ENCODE peak calls at places on chromosome 10, in six cellular contexts. Y is Peyer's patch; F is CD4-positive, alpha-beta T cell; W is cardiac fibroblast; O is WTC11; T is RWPE1. E is an unnamed sample.

GRCh38 chr10:109978481-109978880 is 29.3 kb upstream of the ADD3 start:
- DNase-seq in Y (peak), F (peak), W (peak), O (peak), T (peak), E (no peak)

GRCh38 chr10:69439813-69440506 is 11.3 kb upstream of the TSPAN15 start:
- DNase-seq in Y (no peak), F (no peak), W (peak), O (no peak), T (peak), E (no peak)

GRCh38 chr10:93859049-93859655 is 34.6 kb upstream of the SLC35G1 start:
- DNase-seq in Y (no peak), F (no peak), W (peak), O (no peak), T (peak), E (no peak)

GRCh38 chr10:3542185-3542611 is 242.8 kb downstream of the KLF6 start:
- DNase-seq in Y (no peak), F (no peak), W (peak), O (no peak), T (peak), E (no peak)

GRCh38 chr10:1939016-1939415 is 201.7 kb upstream of the ADARB2 start:
- DNase-seq in Y (no peak), F (peak), W (no peak), O (no peak), T (no peak), E (peak)

GRCh38 chr10:5550621-5551530 is 26.1 kb downstream of the CALML3 start:
- DNase-seq in Y (no peak), F (no peak), W (no peak), O (peak), T (no peak), E (no peak)

GRCh38 chr10:31098091-31098490 is 66.4 kb upstream of the ZNF438 start:
- DNase-seq in Y (no peak), F (no peak), W (peak), O (no peak), T (no peak), E (no peak)

GRCh38 chr10:988667-989545 is 672 bp downstream of the GTPBP4 start:
- DNase-seq in Y (peak), F (no peak), W (peak), O (no peak), T (no peak), E (no peak)

GRCh38 chr10:100998183-100998990 is 1.2 kb upstream of the LZTS2 start:
- DNase-seq in Y (peak), F (no peak), W (peak), O (peak), T (peak), E (peak)

GRCh38 chr10:75653761-75654160 is 222.3 kb downstream of the LRMDA start:
- DNase-seq in Y (no peak), F (no peak), W (no peak), O (no peak), T (no peak), E (no peak)

GRCh38 chr10:87053121-87053520 is 33.0 kb downstream of the FAM25A start:
- DNase-seq in Y (no peak), F (no peak), W (peak), O (no peak), T (no peak), E (no peak)

GRCh38 chr10:132443998-132444876 is 47.2 kb downstream of the PWWP2B start:
- DNase-seq in Y (no peak), F (no peak), W (no peak), O (no peak), T (no peak), E (no peak)

GRCh38 chr10:5971886-5972285 is 5.5 kb downstream of the IL15RA start:
- DNase-seq in Y (no peak), F (no peak), W (peak), O (no peak), T (no peak), E (no peak)

GRCh38 chr10:12906051-12906541 is 95.4 kb downstream of the CCDC3 start:
- DNase-seq in Y (no peak), F (no peak), W (peak), O (no peak), T (no peak), E (no peak)

GRCh38 chr10:91924212-91925021 is 847 bp downstream of the BTAF1 start:
- DNase-seq in Y (no peak), F (no peak), W (peak), O (no peak), T (no peak), E (no peak)

GRCh38 chr10:119412244-119412750 is 130.2 kb downstream of the RGS10 start:
- DNase-seq in Y (peak), F (no peak), W (peak), O (no peak), T (no peak), E (no peak)

GRCh38 chr10:26486985-26487850 is 49.1 kb downstream of the APBB1IP start:
- DNase-seq in Y (peak), F (peak), W (peak), O (no peak), T (peak), E (no peak)

GRCh38 chr10:68007356-68007755 is 67.7 kb downstream of the HERC4 start:
- DNase-seq in Y (no peak), F (no peak), W (no peak), O (no peak), T (no peak), E (no peak)

GRCh38 chr10:113689057-113689456 is 9.3 kb downstream of the CASP7 start:
- DNase-seq in Y (no peak), F (no peak), W (no peak), O (no peak), T (no peak), E (no peak)

GRCh38 chr10:80205478-80206276 is at the start of gene ANXA11:
- DNase-seq in Y (peak), F (peak), W (peak), O (peak), T (peak), E (peak)

GRCh38 chr10:127899766-127900382 is 7.0 kb upstream of the PTPRE start:
- DNase-seq in Y (no peak), F (no peak), W (peak), O (no peak), T (no peak), E (no peak)

GRCh38 chr10:27822286-27822685 is 76.7 kb upstream of the MKX start:
- DNase-seq in Y (no peak), F (no peak), W (peak), O (no peak), T (no peak), E (no peak)
- TF ChIP-seq CTCF in Y (no peak), F (no peak), W (no peak), O (no peak), T (no peak), E (no peak)

DNA sequence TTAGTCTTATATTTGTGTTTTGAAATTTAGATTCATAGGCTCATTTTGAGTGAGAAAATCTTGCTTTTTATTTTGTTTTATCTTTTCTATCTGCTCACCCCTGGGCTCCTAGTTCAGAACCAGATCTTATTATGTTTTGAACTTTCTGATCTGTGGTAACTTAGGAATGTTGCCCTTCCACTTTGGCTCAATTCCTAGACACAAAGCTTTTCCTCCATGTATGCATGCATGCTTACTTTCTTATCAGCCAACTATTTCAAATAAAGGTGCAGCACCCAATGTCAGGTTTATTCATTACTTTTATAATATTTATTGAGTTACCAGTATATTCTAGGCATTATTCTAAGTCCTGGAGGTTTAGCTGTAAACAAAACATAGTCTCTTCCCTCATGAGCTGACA is 374.8 kb upstream of the KIAA1217 start:
- DNase-seq in Y (no peak), F (no peak), W (no peak), O (no peak), T (no peak), E (no peak)
- TF ChIP-seq CTCF in Y (no peak), F (no peak), W (no peak), O (no peak), T (no peak), E (no peak)

GRCh38 chr10:122172311-122173008 is 98.6 kb upstream of the BTBD16 start:
- DNase-seq in Y (no peak), F (no peak), W (no peak), O (no peak), T (no peak), E (no peak)

GRCh38 chr10:122173337-122173736 is 97.8 kb upstream of the BTBD16 start:
- DNase-seq in Y (no peak), F (no peak), W (no peak), O (no peak), T (no peak), E (no peak)

GRCh38 chr10:122178655-122179054 is 92.4 kb upstream of the BTBD16 start:
- DNase-seq in Y (no peak), F (no peak), W (no peak), O (no peak), T (no peak), E (no peak)

GRCh38 chr10:122173766-122174435 is 97.2 kb upstream of the BTBD16 start:
- DNase-seq in Y (no peak), F (no peak), W (no peak), O (no peak), T (no peak), E (no peak)

DNA sequence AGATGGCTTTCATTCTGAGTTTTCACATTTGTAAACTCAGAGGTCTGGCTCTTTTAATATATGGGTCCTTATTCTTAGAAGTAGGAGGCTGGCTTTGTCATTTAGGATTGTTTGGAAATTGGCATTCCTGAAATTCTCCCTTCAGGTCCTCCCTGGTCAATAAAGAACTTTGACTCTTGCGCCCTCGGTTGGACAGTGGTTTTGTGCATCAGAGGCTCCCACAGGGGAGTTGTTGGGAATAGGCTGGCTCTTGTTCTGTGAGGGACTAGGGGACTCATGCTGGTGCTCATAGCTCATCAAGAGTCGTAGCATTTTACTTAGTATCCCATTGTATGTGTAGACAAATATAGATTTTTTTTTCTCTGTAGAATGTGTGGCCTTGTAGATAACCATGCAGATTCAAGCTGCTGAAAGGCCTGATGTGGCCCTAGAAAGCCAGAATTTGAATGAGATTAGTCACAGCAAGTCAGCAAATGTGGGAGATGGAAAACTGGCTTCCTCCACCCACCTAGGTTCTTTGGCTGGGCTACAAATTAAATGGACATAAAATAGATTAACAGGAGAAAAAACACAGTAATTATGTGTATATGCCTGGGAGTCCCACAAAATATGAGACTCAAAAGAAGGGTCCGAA is 94.7 kb upstream of the BTBD16 start:
- DNase-seq in Y (no peak), F (no peak), W (no peak), O (no peak), T (no peak), E (no peak)
- TF ChIP-seq CTCF in Y (no peak), F (no peak), W (no peak), O (no peak), T (no peak), E (no peak)

DNA sequence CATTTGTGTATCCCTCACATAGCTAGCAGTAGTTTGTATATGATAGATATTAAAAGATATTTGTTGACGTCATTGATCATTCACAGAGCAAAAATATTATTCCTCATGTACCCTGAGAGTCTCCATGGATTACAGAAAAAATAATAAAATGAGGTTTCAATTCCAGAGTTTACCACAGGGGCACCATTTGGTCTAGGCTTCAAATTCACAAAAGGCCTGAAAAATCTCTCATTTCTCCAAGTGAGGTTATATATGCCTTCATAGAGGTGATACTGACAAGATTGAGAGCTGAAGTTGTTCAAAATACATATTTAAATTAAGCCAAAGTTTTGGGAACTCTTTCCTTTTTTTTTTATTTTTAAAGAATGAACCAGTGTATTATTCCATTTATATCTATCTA is 52.7 kb downstream of the TMEM26 start:
- DNase-seq in Y (no peak), F (no peak), W (no peak), O (no peak), T (no peak), E (no peak)
- TF ChIP-seq CTCF in Y (no peak), F (no peak), W (no peak), O (no peak), T (no peak), E (no peak)